ENCODE peak calls at places on chromosomes 4 and X, in ten cellular contexts. One of them, this sample, is unnamed.

GRCh38 chr4:15651682-15652081 is 3.5 kb downstream of the FBXL5 start:
- DNase-seq in stimulated activated CD4-positive, alpha-beta T cell treated with anti-CD3 and anti-CD28 coated beads, Interleukin-15, amount 100 ng/mL, for 1 hour: no peak
- DNase-seq in mesenteric fat pad: no peak
- DNase-seq in CD8-positive, alpha-beta memory T cell: no peak
- DNase-seq in mesendoderm: no peak
- DNase-seq in cerebellar cortex: no peak
- DNase-seq in stomach: no peak
- DNase-seq in NCI-H460: no peak
- DNase-seq in stimulated activated CD8-positive, alpha-beta memory T cell treated with anti-CD3 and anti-CD28 coated beads, Interleukin-4, amount 100 ng/mL, for 4 hours: no peak
- DNase-seq in colonic mucosa: no peak
- DNase-seq in this sample: no peak

GRCh38 chr4:48954314-48954713 is 31.8 kb upstream of the CWH43 start:
- DNase-seq in stimulated activated CD4-positive, alpha-beta T cell treated with anti-CD3 and anti-CD28 coated beads, Interleukin-15, amount 100 ng/mL, for 1 hour: no peak
- DNase-seq in mesenteric fat pad: no peak
- DNase-seq in CD8-positive, alpha-beta memory T cell: no peak
- DNase-seq in mesendoderm: peak
- DNase-seq in cerebellar cortex: no peak
- DNase-seq in stomach: no peak
- DNase-seq in NCI-H460: no peak
- DNase-seq in stimulated activated CD8-positive, alpha-beta memory T cell treated with anti-CD3 and anti-CD28 coated beads, Interleukin-4, amount 100 ng/mL, for 4 hours: no peak
- DNase-seq in colonic mucosa: no peak
- DNase-seq in this sample: no peak

GRCh38 chr4:153326513-153326912 is 18.0 kb upstream of the MND1 start:
- DNase-seq in stimulated activated CD4-positive, alpha-beta T cell treated with anti-CD3 and anti-CD28 coated beads, Interleukin-15, amount 100 ng/mL, for 1 hour: no peak
- DNase-seq in mesenteric fat pad: no peak
- DNase-seq in CD8-positive, alpha-beta memory T cell: no peak
- DNase-seq in mesendoderm: no peak
- DNase-seq in cerebellar cortex: no peak
- DNase-seq in stomach: peak
- DNase-seq in NCI-H460: no peak
- DNase-seq in stimulated activated CD8-positive, alpha-beta memory T cell treated with anti-CD3 and anti-CD28 coated beads, Interleukin-4, amount 100 ng/mL, for 4 hours: no peak
- DNase-seq in colonic mucosa: peak
- DNase-seq in this sample: no peak

GRCh38 chrX:17597836-17598434 is 139.4 kb upstream of the SCML1 start:
- DNase-seq in stimulated activated CD4-positive, alpha-beta T cell treated with anti-CD3 and anti-CD28 coated beads, Interleukin-15, amount 100 ng/mL, for 1 hour: no peak
- DNase-seq in mesenteric fat pad: peak
- DNase-seq in CD8-positive, alpha-beta memory T cell: no peak
- DNase-seq in mesendoderm: no peak
- DNase-seq in cerebellar cortex: peak
- DNase-seq in stomach: peak
- DNase-seq in NCI-H460: no peak
- DNase-seq in stimulated activated CD8-positive, alpha-beta memory T cell treated with anti-CD3 and anti-CD28 coated beads, Interleukin-4, amount 100 ng/mL, for 4 hours: no peak
- DNase-seq in colonic mucosa: peak
- DNase-seq in this sample: no peak

GRCh38 chrX:40734956-40735317 is 405 bp downstream of the MED14 start:
- DNase-seq in stimulated activated CD4-positive, alpha-beta T cell treated with anti-CD3 and anti-CD28 coated beads, Interleukin-15, amount 100 ng/mL, for 1 hour: no peak
- DNase-seq in mesenteric fat pad: no peak
- DNase-seq in CD8-positive, alpha-beta memory T cell: no peak
- DNase-seq in mesendoderm: no peak
- DNase-seq in cerebellar cortex: no peak
- DNase-seq in stomach: no peak
- DNase-seq in NCI-H460: no peak
- DNase-seq in stimulated activated CD8-positive, alpha-beta memory T cell treated with anti-CD3 and anti-CD28 coated beads, Interleukin-4, amount 100 ng/mL, for 4 hours: peak
- DNase-seq in colonic mucosa: peak
- DNase-seq in this sample: no peak

GRCh38 chrX:71537743-71538142 is 4.8 kb downstream of the OGT start:
- DNase-seq in stimulated activated CD4-positive, alpha-beta T cell treated with anti-CD3 and anti-CD28 coated beads, Interleukin-15, amount 100 ng/mL, for 1 hour: no peak
- DNase-seq in mesenteric fat pad: no peak
- DNase-seq in CD8-positive, alpha-beta memory T cell: no peak
- DNase-seq in mesendoderm: no peak
- DNase-seq in cerebellar cortex: no peak
- DNase-seq in stomach: no peak
- DNase-seq in NCI-H460: no peak
- DNase-seq in stimulated activated CD8-positive, alpha-beta memory T cell treated with anti-CD3 and anti-CD28 coated beads, Interleukin-4, amount 100 ng/mL, for 4 hours: no peak
- DNase-seq in colonic mucosa: no peak
- DNase-seq in this sample: no peak

GRCh38 chr4:78561677-78562076 is 10.1 kb downstream of the ANXA3 start:
- DNase-seq in stimulated activated CD4-positive, alpha-beta T cell treated with anti-CD3 and anti-CD28 coated beads, Interleukin-15, amount 100 ng/mL, for 1 hour: no peak
- DNase-seq in mesenteric fat pad: no peak
- DNase-seq in CD8-positive, alpha-beta memory T cell: no peak
- DNase-seq in mesendoderm: peak
- DNase-seq in cerebellar cortex: no peak
- DNase-seq in stomach: no peak
- DNase-seq in NCI-H460: no peak
- DNase-seq in stimulated activated CD8-positive, alpha-beta memory T cell treated with anti-CD3 and anti-CD28 coated beads, Interleukin-4, amount 100 ng/mL, for 4 hours: no peak
- DNase-seq in colonic mucosa: no peak
- DNase-seq in this sample: no peak

GRCh38 chrX:135923353-135923752 is 29.8 kb downstream of the SAGE1 start:
- DNase-seq in stimulated activated CD4-positive, alpha-beta T cell treated with anti-CD3 and anti-CD28 coated beads, Interleukin-15, amount 100 ng/mL, for 1 hour: no peak
- DNase-seq in mesenteric fat pad: no peak
- DNase-seq in CD8-positive, alpha-beta memory T cell: no peak
- DNase-seq in mesendoderm: peak
- DNase-seq in cerebellar cortex: no peak
- DNase-seq in stomach: no peak
- DNase-seq in NCI-H460: peak
- DNase-seq in stimulated activated CD8-positive, alpha-beta memory T cell treated with anti-CD3 and anti-CD28 coated beads, Interleukin-4, amount 100 ng/mL, for 4 hours: no peak
- DNase-seq in colonic mucosa: no peak
- DNase-seq in this sample: no peak

GRCh38 chr4:80492761-80493160 is 157.2 kb downstream of the CFAP299 start:
- DNase-seq in stimulated activated CD4-positive, alpha-beta T cell treated with anti-CD3 and anti-CD28 coated beads, Interleukin-15, amount 100 ng/mL, for 1 hour: no peak
- DNase-seq in mesenteric fat pad: no peak
- DNase-seq in CD8-positive, alpha-beta memory T cell: peak
- DNase-seq in mesendoderm: peak
- DNase-seq in cerebellar cortex: no peak
- DNase-seq in stomach: peak
- DNase-seq in NCI-H460: no peak
- DNase-seq in stimulated activated CD8-positive, alpha-beta memory T cell treated with anti-CD3 and anti-CD28 coated beads, Interleukin-4, amount 100 ng/mL, for 4 hours: peak
- DNase-seq in colonic mucosa: peak
- DNase-seq in this sample: no peak

GRCh38 chrX:1378306-1378758 is 13.6 kb downstream of the SLC25A6 start:
- DNase-seq in stimulated activated CD4-positive, alpha-beta T cell treated with anti-CD3 and anti-CD28 coated beads, Interleukin-15, amount 100 ng/mL, for 1 hour: no peak
- DNase-seq in mesenteric fat pad: no peak
- DNase-seq in CD8-positive, alpha-beta memory T cell: no peak
- DNase-seq in mesendoderm: no peak
- DNase-seq in cerebellar cortex: no peak
- DNase-seq in stomach: no peak
- DNase-seq in NCI-H460: no peak
- DNase-seq in stimulated activated CD8-positive, alpha-beta memory T cell treated with anti-CD3 and anti-CD28 coated beads, Interleukin-4, amount 100 ng/mL, for 4 hours: no peak
- DNase-seq in colonic mucosa: no peak
- DNase-seq in this sample: no peak

GRCh38 chr4:108644237-108644636 is 6.2 kb upstream of the OSTC start:
- DNase-seq in stimulated activated CD4-positive, alpha-beta T cell treated with anti-CD3 and anti-CD28 coated beads, Interleukin-15, amount 100 ng/mL, for 1 hour: no peak
- DNase-seq in mesenteric fat pad: no peak
- DNase-seq in CD8-positive, alpha-beta memory T cell: no peak
- DNase-seq in mesendoderm: peak
- DNase-seq in cerebellar cortex: no peak
- DNase-seq in stomach: no peak
- DNase-seq in NCI-H460: no peak
- DNase-seq in stimulated activated CD8-positive, alpha-beta memory T cell treated with anti-CD3 and anti-CD28 coated beads, Interleukin-4, amount 100 ng/mL, for 4 hours: no peak
- DNase-seq in colonic mucosa: no peak
- DNase-seq in this sample: no peak

GRCh38 chr4:93147524-93148212 is 680.9 kb upstream of the ATOH1 start:
- DNase-seq in stimulated activated CD4-positive, alpha-beta T cell treated with anti-CD3 and anti-CD28 coated beads, Interleukin-15, amount 100 ng/mL, for 1 hour: no peak
- DNase-seq in mesenteric fat pad: no peak
- DNase-seq in CD8-positive, alpha-beta memory T cell: no peak
- DNase-seq in mesendoderm: peak
- DNase-seq in cerebellar cortex: no peak
- DNase-seq in stomach: no peak
- DNase-seq in NCI-H460: no peak
- DNase-seq in stimulated activated CD8-positive, alpha-beta memory T cell treated with anti-CD3 and anti-CD28 coated beads, Interleukin-4, amount 100 ng/mL, for 4 hours: no peak
- DNase-seq in colonic mucosa: no peak
- DNase-seq in this sample: no peak

This sample was measured in osteocyte.